ENCODE peak calls at places on chromosomes 6 and 20, in five cellular contexts. S is WTC11, L is ELR, G is esophagus squamous epithelium, J is heart right ventricle. H is an unnamed sample.

GRCh38 chr6:129645371-129646139 is 64.4 kb downstream of the ARHGAP18 start:
- DNase-seq in S (no peak), L (no peak), G (no peak), J (no peak), H (no peak)

GRCh38 chr6:34585108-34585507 is 29.0 kb upstream of the SPDEF start:
- DNase-seq in S (no peak), L (no peak), G (no peak), J (no peak), H (no peak)

GRCh38 chr20:4942336-4942735 is 59.0 kb downstream of the SLC23A2 start:
- DNase-seq in S (no peak), L (peak; percentile 12), G (no peak), J (no peak), H (no peak)

GRCh38 chr6:26045939-26046368 is 41.3 kb upstream of the HFE start:
- DNase-seq in S (no peak), L (peak; percentile 55), G (no peak), J (no peak), H (peak; percentile 19)

GRCh38 chr6:43735642-43736199 is 34.3 kb upstream of the VEGFA start:
- DNase-seq in S (no peak), L (no peak), G (no peak), J (peak; percentile 0), H (no peak)

GRCh38 chr20:54123587-54124180 is 50.1 kb downstream of the CYP24A1 start:
- DNase-seq in S (peak; percentile 65), L (peak; percentile 99), G (no peak), J (no peak), H (peak; percentile 77)

GRCh38 chr6:25659633-25660368 is 7.8 kb downstream of the SCGN start:
- DNase-seq in S (no peak), L (no peak), G (no peak), J (no peak), H (peak; percentile 92)

GRCh38 chr6:56911847-56912246 is 43.1 kb upstream of the BEND6 start:
- DNase-seq in S (no peak), L (peak; percentile 84), G (no peak), J (no peak), H (peak; percentile 90)

GRCh38 chr20:1137236-1137635 is 18.8 kb downstream of the PSMF1 start:
- DNase-seq in S (no peak), L (no peak), G (no peak), J (no peak), H (no peak)

GRCh38 chr20:48584391-48585249 is 243.2 kb downstream of the PREX1 start:
- DNase-seq in S (no peak), L (no peak), G (no peak), J (no peak), H (no peak)

H was measured in LHCN-M2.